ENCODE peak calls at places on chromosomes 7 and 10, in seven cellular contexts. J is stimulated activated CD8-positive, alpha-beta memory T cell treated with anti-CD3 and anti-CD28 coated beads, Interleukin-15, amount 100 ng/mL, for 24 hours; N is activated naive CD8-positive, alpha-beta T cell treated with anti-CD3 and anti-CD28 coated beads, Interleukin-2, amount 50 U/mL, for 24 hours; Z is brain microvascular endothelial cell; I is uterus; T is hippocampal formation; D is NCI-H2029. K is an unnamed sample.

GRCh38 chr10:9342865-9343450 is 1288.5 kb downstream of the GATA3 start:
- DNase-seq in J (no peak), N (no peak), Z (peak), I (no peak), T (no peak), D (no peak), K (no peak)

GRCh38 chr10:130901311-130902165 is 410.0 kb downstream of the TCERG1L start:
- DNase-seq in J (no peak), N (no peak), Z (no peak), I (no peak), T (no peak), D (no peak), K (no peak)

GRCh38 chr10:61752111-61753011 is 89.6 kb downstream of the CABCOCO1 start:
- DNase-seq in J (no peak), N (no peak), Z (peak), I (no peak), T (no peak), D (no peak), K (no peak)

GRCh38 chr7:104231054-104232046 is 23.5 kb upstream of the ORC5 start:
- DNase-seq in J (no peak), N (peak), Z (peak), I (peak), T (peak), D (peak), K (no peak)

GRCh38 chr10:50544857-50545429 is 78.8 kb downstream of the SGMS1 start:
- DNase-seq in J (no peak), N (no peak), Z (no peak), I (no peak), T (no peak), D (no peak), K (no peak)

GRCh38 chr10:62113680-62114079 is 155.0 kb downstream of the RTKN2 start:
- DNase-seq in J (no peak), N (no peak), Z (no peak), I (no peak), T (no peak), D (no peak), K (no peak)

GRCh38 chr7:44477063-44477830 is 13.2 kb downstream of the NUDCD3 start:
- DNase-seq in J (peak), N (peak), Z (peak), I (peak), T (peak), D (peak), K (peak)

GRCh38 chr10:123470570-123470969 is 195.6 kb upstream of the GPR26 start:
- DNase-seq in J (no peak), N (no peak), Z (no peak), I (no peak), T (no peak), D (no peak), K (no peak)

GRCh38 chr10:101851411-101852116 is 8.0 kb upstream of the KCNIP2 start:
- DNase-seq in J (no peak), N (no peak), Z (no peak), I (no peak), T (no peak), D (no peak), K (no peak)

GRCh38 chr10:121084029-121084674 is 233.0 kb downstream of the WDR11 start:
- DNase-seq in J (no peak), N (no peak), Z (no peak), I (no peak), T (peak), D (no peak), K (no peak)

GRCh38 chr7:24477807-24478655 is 95.2 kb upstream of the PALS2 start:
- DNase-seq in J (no peak), N (no peak), Z (peak), I (peak), T (no peak), D (no peak), K (no peak)

GRCh38 chr10:25778646-25779045 is 155.4 kb upstream of the MYO3A start:
- DNase-seq in J (no peak), N (no peak), Z (no peak), I (no peak), T (no peak), D (no peak), K (no peak)

GRCh38 chr10:78752708-78753107 is 316.1 kb upstream of the ZMIZ1 start:
- DNase-seq in J (no peak), N (no peak), Z (no peak), I (no peak), T (no peak), D (no peak), K (no peak)

GRCh38 chr7:139984642-139985539 is 77.9 kb downstream of the PARP12 start:
- DNase-seq in J (no peak), N (no peak), Z (no peak), I (no peak), T (no peak), D (no peak), K (no peak)

GRCh38 chr7:132528695-132529094 is 47.6 kb downstream of the PLXNA4 start:
- DNase-seq in J (no peak), N (no peak), Z (no peak), I (no peak), T (no peak), D (no peak), K (no peak)

GRCh38 chr10:43233601-43234430 is 33.0 kb downstream of the RASGEF1A start:
- DNase-seq in J (no peak), N (no peak), Z (no peak), I (peak), T (no peak), D (no peak), K (peak)

GRCh38 chr10:48625013-48625412 is 20.1 kb upstream of the ARHGAP22 start:
- DNase-seq in J (no peak), N (no peak), Z (no peak), I (no peak), T (no peak), D (no peak), K (no peak)

GRCh38 chr10:114551310-114551972 is 106.6 kb downstream of the ABLIM1 start:
- DNase-seq in J (no peak), N (no peak), Z (no peak), I (peak), T (no peak), D (peak), K (peak)

GRCh38 chr10:77907900-77908717 is 18.4 kb downstream of the DLG5 start:
- DNase-seq in J (no peak), N (no peak), Z (no peak), I (no peak), T (no peak), D (no peak), K (no peak)

GRCh38 chr7:128132426-128133069 is 101.3 kb upstream of the LRRC4 start:
- DNase-seq in J (no peak), N (no peak), Z (no peak), I (no peak), T (no peak), D (no peak), K (no peak)

GRCh38 chr10:112307631-112308502 is 24.7 kb downstream of the TECTB start:
- DNase-seq in J (no peak), N (peak), Z (peak), I (no peak), T (peak), D (no peak), K (peak)

GRCh38 chr7:18978108-18978495 is 139.3 kb downstream of the TWIST1 start:
- DNase-seq in J (no peak), N (no peak), Z (peak), I (no peak), T (no peak), D (no peak), K (no peak)

GRCh38 chr7:471866-472639 is 47.6 kb downstream of the PDGFA start:
- DNase-seq in J (no peak), N (no peak), Z (peak), I (peak), T (peak), D (no peak), K (peak)

GRCh38 chr10:129541208-129541607 is 74.2 kb downstream of the MGMT start:
- DNase-seq in J (no peak), N (no peak), Z (no peak), I (no peak), T (no peak), D (no peak), K (peak)

GRCh38 chr7:74657692-74658170 is at the start of gene GTF2I:
- DNase-seq in J (no peak), N (no peak), Z (no peak), I (no peak), T (no peak), D (no peak), K (no peak)

GRCh38 chr7:154699421-154699820 is 303.5 kb downstream of the PAXIP1 start:
- DNase-seq in J (no peak), N (peak), Z (no peak), I (no peak), T (no peak), D (no peak), K (no peak)

GRCh38 chr10:19819419-19820033 is 3.3 kb downstream of the PLXDC2 start:
- DNase-seq in J (no peak), N (peak), Z (peak), I (no peak), T (no peak), D (no peak), K (no peak)

GRCh38 chr7:20083781-20084180 is 133.4 kb downstream of the MACC1 start:
- DNase-seq in J (no peak), N (no peak), Z (peak), I (peak), T (no peak), D (no peak), K (no peak)

GRCh38 chr7:150388709-150389531 is 9.8 kb downstream of the ZNF775 start:
- DNase-seq in J (no peak), N (no peak), Z (no peak), I (peak), T (peak), D (no peak), K (peak)

GRCh38 chr10:42887734-42888503 is 105.3 kb downstream of the BMS1 start:
- DNase-seq in J (no peak), N (no peak), Z (no peak), I (no peak), T (no peak), D (no peak), K (no peak)

GRCh38 chr7:122675011-122675410 is 23.9 kb downstream of the RNF133 start:
- DNase-seq in J (no peak), N (no peak), Z (peak), I (no peak), T (no peak), D (no peak), K (no peak)

GRCh38 chr7:27303021-27303420 is 60.4 kb downstream of the EVX1 start:
- DNase-seq in J (no peak), N (no peak), Z (no peak), I (no peak), T (no peak), D (no peak), K (no peak)

GRCh38 chr7:44060091-44060947 is 5.0 kb downstream of the PGAM2 start:
- DNase-seq in J (no peak), N (no peak), Z (no peak), I (no peak), T (no peak), D (no peak), K (peak)

GRCh38 chr7:68147621-68148238 is 1151.1 kb downstream of the TYW1 start:
- DNase-seq in J (no peak), N (no peak), Z (no peak), I (no peak), T (no peak), D (peak), K (no peak)

GRCh38 chr7:16465469-16466086 is at the start of gene SOSTDC1:
- DNase-seq in J (no peak), N (no peak), Z (no peak), I (no peak), T (no peak), D (no peak), K (no peak)

K was measured in right cardiac atrium.